ENCODE peak calls at places on chromosome 2, in six cellular contexts. K is cardiac fibroblast, N is left cardiac atrium, R is ACHN, H is ovary, J is NCI-H510A treated with DMSO at 0.1 percent for 48 hours. C is an unnamed sample.

GRCh38 chr2:218745160-218745558 is 34.5 kb downstream of the TTLL4 start:
- DNase-seq in K (peak), N (no peak), R (no peak), H (no peak), J (no peak), C (no peak)

GRCh38 chr2:10369269-10370255 is 66.9 kb downstream of the HPCAL1 start:
- DNase-seq in K (no peak), N (no peak), R (no peak), H (no peak), J (no peak), C (no peak)

GRCh38 chr2:223674998-223675609 is 72.9 kb upstream of the SCG2 start:
- DNase-seq in K (peak), N (no peak), R (peak), H (no peak), J (no peak), C (no peak)

GRCh38 chr2:181876614-181877063 is 14.9 kb upstream of the ITPRID2 start:
- DNase-seq in K (peak), N (peak), R (no peak), H (no peak), J (no peak), C (no peak)

GRCh38 chr2:68565858-68566257 is 77.5 kb upstream of the PROKR1 start:
- DNase-seq in K (no peak), N (no peak), R (peak), H (no peak), J (no peak), C (no peak)

GRCh38 chr2:43178602-43179542 is 47.5 kb downstream of the ZFP36L2 start:
- DNase-seq in K (peak), N (peak), R (peak), H (peak), J (peak), C (no peak)

GRCh38 chr2:96668771-96669170 is 26.2 kb downstream of the FER1L5 start:
- DNase-seq in K (no peak), N (no peak), R (no peak), H (no peak), J (no peak), C (no peak)

GRCh38 chr2:134220525-134220924 is 33.3 kb upstream of the MGAT5 start:
- DNase-seq in K (no peak), N (no peak), R (no peak), H (no peak), J (no peak), C (no peak)

GRCh38 chr2:239073745-239074530 is 226.1 kb downstream of the TWIST2 start:
- DNase-seq in K (no peak), N (no peak), R (no peak), H (no peak), J (no peak), C (no peak)

GRCh38 chr2:73075477-73076373 is 4.2 kb upstream of the SFXN5 start:
- DNase-seq in K (peak), N (no peak), R (peak), H (no peak), J (no peak), C (no peak)

GRCh38 chr2:32559136-32559535 is 68.7 kb upstream of the TTC27 start:
- DNase-seq in K (peak), N (no peak), R (no peak), H (no peak), J (no peak), C (no peak)

GRCh38 chr2:119389615-119390306 is 23.0 kb downstream of the DBI start:
- DNase-seq in K (peak), N (peak), R (peak), H (peak), J (no peak), C (no peak)

GRCh38 chr2:236172238-236172865 is 4.2 kb upstream of the GBX2 start:
- DNase-seq in K (no peak), N (no peak), R (no peak), H (no peak), J (no peak), C (no peak)

GRCh38 chr2:239229545-239230279 is 171.1 kb downstream of the HDAC4 start:
- DNase-seq in K (no peak), N (no peak), R (no peak), H (peak), J (no peak), C (no peak)

GRCh38 chr2:179272406-179273192 is 8.0 kb upstream of the SESTD1 start:
- DNase-seq in K (peak), N (no peak), R (no peak), H (no peak), J (peak), C (no peak)

GRCh38 chr2:72263043-72263780 is 115.5 kb upstream of the CYP26B1 start:
- DNase-seq in K (no peak), N (no peak), R (no peak), H (no peak), J (no peak), C (no peak)

GRCh38 chr2:239777219-239777618 is 247.9 kb downstream of the NDUFA10 start:
- DNase-seq in K (no peak), N (no peak), R (no peak), H (peak), J (no peak), C (no peak)

GRCh38 chr2:239937866-239938640 is 87.1 kb downstream of the NDUFA10 start:
- DNase-seq in K (no peak), N (peak), R (no peak), H (no peak), J (no peak), C (no peak)

GRCh38 chr2:192288290-192288689 is 93.6 kb upstream of the TMEFF2 start:
- DNase-seq in K (peak), N (no peak), R (no peak), H (no peak), J (no peak), C (no peak)

GRCh38 chr2:163347982-163348842 is 387.6 kb downstream of the FIGN start:
- DNase-seq in K (peak), N (peak), R (peak), H (peak), J (peak), C (peak)

GRCh38 chr2:106025796-106026195 is 168.3 kb downstream of the UXS1 start:
- DNase-seq in K (no peak), N (no peak), R (no peak), H (no peak), J (no peak), C (no peak)

GRCh38 chr2:224017976-224018375 is 21.1 kb downstream of the SERPINE2 start:
- DNase-seq in K (no peak), N (no peak), R (peak), H (no peak), J (no peak), C (no peak)

GRCh38 chr2:60806595-60806987 is 50.5 kb downstream of the PAPOLG start:
- DNase-seq in K (no peak), N (no peak), R (no peak), H (no peak), J (no peak), C (no peak)

GRCh38 chr2:27663160-27663462 is 303 bp downstream of the SUPT7L start:
- DNase-seq in K (no peak), N (no peak), R (no peak), H (no peak), J (no peak), C (no peak)

GRCh38 chr2:68994864-68995263 is 18.1 kb upstream of the ANTXR1 start:
- DNase-seq in K (peak), N (peak), R (no peak), H (no peak), J (no peak), C (no peak)

GRCh38 chr2:201182650-201183372 is at the start of gene CASP10:
- DNase-seq in K (peak), N (no peak), R (peak), H (no peak), J (no peak), C (peak)

GRCh38 chr2:10009271-10009810 is 34.0 kb upstream of the KLF11 start:
- DNase-seq in K (no peak), N (no peak), R (no peak), H (no peak), J (no peak), C (no peak)

GRCh38 chr2:74499269-74499939 is at the start of gene LBX2:
- DNase-seq in K (peak), N (no peak), R (no peak), H (no peak), J (no peak), C (no peak)

GRCh38 chr2:3222636-3223035 is 155.0 kb downstream of the EIPR1 start:
- DNase-seq in K (no peak), N (no peak), R (no peak), H (no peak), J (no peak), C (no peak)

GRCh38 chr2:170886391-170886790 is 42.7 kb upstream of the GORASP2 start:
- DNase-seq in K (peak), N (no peak), R (no peak), H (no peak), J (no peak), C (no peak)

GRCh38 chr2:71607490-71607889 is 154.1 kb downstream of the DYSF start:
- DNase-seq in K (no peak), N (peak), R (no peak), H (no peak), J (no peak), C (no peak)

C was measured in naive B cell.